ENCODE peak calls at places on chromosomes 12 and 14, in four cellular contexts. S, N, L and F are unnamed samples.

GRCh38 chr12:129052373-129052772 is 199.1 kb downstream of the GLT1D1 start:
- DNase-seq in S (no peak), L (no peak), N (no peak), F (no peak)

GRCh38 chr12:120835304-120835612 is 68.9 kb downstream of the SPPL3 start:
- DNase-seq in L (no peak), S (no peak), N (no peak), F (no peak)

GRCh38 chr14:77339407-77339806 is 18.6 kb downstream of the GSTZ1 start:
- DNase-seq in S (no peak), L (peak), N (no peak), F (no peak)

GRCh38 chr12:97960741-97961608 is 498.4 kb downstream of the RMST start:
- DNase-seq in L (no peak), N (no peak), S (peak), F (no peak)

GRCh38 chr12:42237052-42237852 is 796 bp downstream of the YAF2 start:
- DNase-seq in N (peak), S (peak), L (no peak), F (peak)

GRCh38 chr12:131872154-131873046 is 22.0 kb upstream of the ULK1 start:
- DNase-seq in N (no peak), S (no peak), L (no peak), F (peak)

GRCh38 chr12:28486521-28486920 is 296.3 kb downstream of the CCDC91 start:
- DNase-seq in L (no peak), S (no peak), N (no peak), F (no peak)

GRCh38 chr14:61774861-61775260 is 12.6 kb downstream of the SNAPC1 start:
- DNase-seq in S (no peak), L (no peak), N (no peak), F (no peak)

GRCh38 chr12:102095677-102096263 is 24.1 kb downstream of the NUP37 start:
- DNase-seq in L (no peak), N (no peak), S (peak), F (no peak)

GRCh38 chr14:71932229-71932951 is at the start of gene RGS6:
- DNase-seq in N (no peak), L (no peak), S (peak), F (peak)

GRCh38 chr12:80140005-80140404 is 40.7 kb downstream of the OTOGL start:
- DNase-seq in S (no peak), L (no peak), N (no peak), F (no peak)

GRCh38 chr12:29346764-29347421 is 34.1 kb downstream of the ERGIC2 start:
- DNase-seq in N (no peak), S (no peak), L (no peak), F (no peak)

GRCh38 chr14:23446291-23446851 is 10.9 kb upstream of the MYH7 start:
- DNase-seq in S (no peak), N (no peak), L (no peak), F (no peak)

GRCh38 chr14:105398726-105399440 is 545 bp downstream of the TEX22 start:
- DNase-seq in S (no peak), N (peak), L (no peak), F (peak)

GRCh38 chr12:221736-222135 is 7.8 kb upstream of the SLC6A12 start:
- DNase-seq in L (no peak), N (no peak), S (no peak), F (no peak)

GRCh38 chr14:66508846-66509621 is 1.1 kb downstream of the GPHN start:
- DNase-seq in N (peak), S (peak), L (no peak), F (peak)

GRCh38 chr12:105930612-105931011 is 208.1 kb downstream of the NUAK1 start:
- DNase-seq in L (no peak), S (no peak), N (no peak), F (no peak)

GRCh38 chr14:61569783-61570182 is 125.5 kb upstream of the HIF1A start:
- DNase-seq in S (no peak), L (no peak), N (peak), F (peak)

GRCh38 chr12:46915082-46915481 is 89.3 kb upstream of the SLC38A4 start:
- DNase-seq in N (peak), S (no peak), L (peak), F (peak)

GRCh38 chr14:95993768-95994592 is 45.2 kb upstream of the C14orf132 start:
- DNase-seq in L (peak), N (no peak), S (peak), F (no peak)

GRCh38 chr14:87960013-87960787 is 32.8 kb downstream of the GALC start:
- DNase-seq in L (no peak), N (no peak), S (no peak), F (no peak)

GRCh38 chr14:71408362-71409035 is 501.2 kb downstream of the PCNX1 start:
- DNase-seq in S (no peak), N (no peak), L (no peak), F (no peak)

GRCh38 chr12:75568387-75568786 is 57.0 kb upstream of the KRR1 start:
- DNase-seq in S (no peak), N (no peak), L (no peak), F (no peak)

GRCh38 chr12:56040151-56040550 is 1.6 kb upstream of the RPS26 start:
- DNase-seq in S (no peak), L (no peak), N (no peak), F (no peak)

GRCh38 chr12:2823483-2823882 is 11.0 kb downstream of the ITFG2 start:
- DNase-seq in N (no peak), S (no peak), L (no peak), F (no peak)

GRCh38 chr14:46580941-46581671 is 70.5 kb downstream of the RPL10L start:
- DNase-seq in S (peak), N (no peak), L (no peak), F (no peak)

GRCh38 chr14:93234798-93235197 is 27.7 kb downstream of the UBR7 start:
- DNase-seq in N (peak), L (no peak), S (no peak), F (peak)

GRCh38 chr12:71216725-71217579 is 59.2 kb upstream of the TSPAN8 start:
- DNase-seq in L (no peak), N (no peak), S (peak), F (peak)

GRCh38 chr12:27151479-27151878 is 69.1 kb upstream of the C12orf71 start:
- DNase-seq in N (no peak), S (no peak), L (no peak), F (no peak)

GRCh38 chr12:47876404-47876960 is 28.3 kb downstream of the VDR start:
- DNase-seq in N (no peak), S (no peak), L (no peak), F (no peak)

GRCh38 chr14:77031680-77032482 is 3.4 kb upstream of the IRF2BPL start:
- DNase-seq in N (no peak), L (no peak), S (no peak), F (peak)

GRCh38 chr12:5473076-5473475 is 41.2 kb downstream of the NTF3 start:
- DNase-seq in N (no peak), S (no peak), L (no peak), F (no peak)

GRCh38 chr14:25868521-25869314 is 729.1 kb downstream of the NOVA1 start:
- DNase-seq in N (no peak), S (no peak), L (no peak), F (no peak)

GRCh38 chr12:7017870-7018349 is 366 bp downstream of the LPCAT3 start:
- DNase-seq in L (no peak), N (no peak), S (peak), F (no peak)

GRCh38 chr12:95218164-95218851 is 701 bp downstream of the VEZT start:
- DNase-seq in L (no peak), N (no peak), S (peak), F (no peak)

GRCh38 chr12:107361970-107362369 is 268.6 kb upstream of the CRY1 start:
- DNase-seq in L (no peak), N (no peak), S (no peak), F (no peak)

GRCh38 chr12:107365703-107366102 is 272.4 kb upstream of the CRY1 start:
- DNase-seq in L (no peak), S (no peak), N (no peak), F (no peak)

GRCh38 chr12:107366322-107366721 is 273.0 kb upstream of the CRY1 start:
- DNase-seq in N (no peak), L (no peak), S (no peak), F (no peak)

GRCh38 chr12:107362960-107363359 is 269.6 kb upstream of the CRY1 start:
- DNase-seq in N (no peak), S (no peak), L (no peak), F (no peak)

GRCh38 chr12:107364875-107365518 is 271.6 kb upstream of the CRY1 start:
- DNase-seq in S (no peak), L (no peak), N (no peak), F (no peak)
- H3K4me3 ChIP-seq in S (no peak), L (no peak), N (no peak), F (no peak)

GRCh38 chr14:89856871-89857345 is 97.6 kb downstream of the EFCAB11 start:
- DNase-seq in L (no peak), S (no peak), N (no peak), F (no peak)

GRCh38 chr14:89853976-89854693 is 100.4 kb downstream of the EFCAB11 start:
- DNase-seq in N (no peak), S (no peak), L (no peak), F (no peak)

GRCh38 chr14:89858084-89858483 is 96.4 kb downstream of the EFCAB11 start:
- DNase-seq in S (no peak), N (no peak), L (no peak), F (no peak)

GRCh38 chr14:89851031-89851430 is 103.5 kb downstream of the EFCAB11 start:
- DNase-seq in S (no peak), N (no peak), L (no peak), F (no peak)

GRCh38 chr14:89855961-89856360 is 98.6 kb downstream of the EFCAB11 start:
- DNase-seq in L (peak), N (no peak), S (no peak), F (no peak)
- H3K4me3 ChIP-seq in L (no peak), N (no peak), S (no peak), F (no peak)

GRCh38 chr12:115762934-115763333 is 514.6 kb downstream of the MED13L start:
- DNase-seq in N (no peak), S (no peak), L (no peak), F (no peak)
- H3K4me3 ChIP-seq in N (no peak), S (no peak), L (no peak), F (no peak)

DNA sequence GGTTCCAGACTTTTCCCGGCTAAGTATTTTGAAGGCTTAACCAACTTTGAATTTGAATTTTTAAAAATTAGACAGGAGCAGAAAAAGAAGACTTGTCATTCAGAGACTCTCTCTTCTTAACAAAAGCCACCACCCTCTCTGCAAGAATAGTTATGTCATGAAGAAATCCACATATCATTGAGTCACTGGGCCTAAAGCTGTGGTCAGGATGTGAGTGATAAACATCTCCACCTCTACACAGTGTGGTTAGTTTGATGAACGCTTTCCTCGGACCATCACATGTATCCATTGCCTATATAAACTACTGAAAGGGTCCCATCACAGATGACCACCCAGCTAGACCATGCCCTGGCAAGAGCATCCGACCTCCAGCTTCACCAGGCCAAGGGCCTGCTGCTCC is 226.1 kb downstream of the KSR2 start:
- DNase-seq in L (no peak), N (no peak), S (no peak), F (no peak)
- H3K4me3 ChIP-seq in L (no peak), N (no peak), S (no peak), F (no peak)

DNA sequence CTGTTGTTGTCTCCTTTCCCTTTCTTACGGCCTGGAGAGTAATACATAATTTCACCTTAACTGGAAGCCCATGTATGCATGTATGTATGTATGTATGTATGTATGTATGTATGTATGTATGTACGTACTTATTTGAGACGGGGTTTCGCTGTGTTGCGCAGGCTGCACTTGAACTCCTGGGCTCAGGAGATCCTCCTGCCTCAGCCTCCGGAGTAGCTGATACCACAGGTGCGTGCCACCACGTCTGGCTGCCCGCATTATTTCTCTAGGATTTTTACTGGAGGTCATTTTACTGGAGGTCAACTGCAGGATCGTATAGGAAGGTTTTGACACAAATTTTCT is 644 bp upstream of the OS9 start:
- DNase-seq in N (no peak), S (no peak), L (no peak), F (no peak)
- H3K4me3 ChIP-seq in N (peak), S (peak), L (peak), F (peak)

GRCh38 chr14:50342211-50343080 is 30.3 kb downstream of the DMAC2L start:
- DNase-seq in N (no peak), L (no peak), S (no peak), F (peak)
- H3K4me3 ChIP-seq in N (no peak), L (peak), S (no peak), F (peak)

DNA sequence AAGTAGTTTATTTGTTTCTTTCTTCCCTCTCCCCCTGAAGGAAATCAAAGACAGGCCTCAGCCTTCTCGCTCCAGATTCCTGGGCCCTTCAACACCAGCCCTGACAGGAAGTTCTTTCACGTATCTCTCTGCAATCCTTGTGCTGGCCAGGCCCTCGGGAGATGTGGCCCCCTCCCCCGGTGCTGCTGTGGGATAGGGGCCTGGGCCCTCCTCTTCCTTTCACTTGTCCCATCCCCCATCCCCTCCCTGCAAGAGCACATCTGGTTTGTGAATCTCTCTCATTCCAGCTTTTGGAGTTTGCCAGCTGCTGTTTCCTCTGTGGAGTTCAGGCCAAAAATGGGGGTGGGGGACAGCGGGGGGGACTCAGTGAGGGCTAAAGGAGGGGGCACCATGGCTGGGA is 7.2 kb downstream of the LRP1 start:
- DNase-seq in S (no peak), N (no peak), L (no peak), F (peak)
- H3K4me3 ChIP-seq in S (no peak), N (no peak), L (peak), F (peak)

GRCh38 chr12:57611810-57612710 is 825 bp downstream of the ARHGEF25 start:
- DNase-seq in S (no peak), N (no peak), L (no peak), F (no peak)
- H3K4me3 ChIP-seq in S (peak), N (peak), L (peak), F (peak)